ENCODE peak calls at places on chromosomes 6 and 20, in five cellular contexts. K is endodermal cell, N is A549, U is IMR-90, E is foreskin keratinocyte. O is an unnamed sample.
A peak's percentile ranks its signal among the peaks of the same experiment; 100 is the strongest.

GRCh38 chr6:155301867-155302266 is 12.4 kb downstream of the TFB1M start:
- DNase-seq in K (no peak), N (no peak), E (no peak), U (peak; percentile 55), O (peak; percentile 61)

GRCh38 chr20:5156670-5157448 is 30.1 kb downstream of the CDS2 start:
- DNase-seq in E (no peak), N (peak; percentile 27), K (no peak), U (peak; percentile 74), O (peak; percentile 36)

GRCh38 chr6:14721103-14721758 is 524.6 kb upstream of the JARID2 start:
- DNase-seq in N (peak; percentile 39), U (peak; percentile 49), E (no peak), K (peak; percentile 14), O (no peak)

GRCh38 chr6:50927816-50928215 is 109.1 kb downstream of the TFAP2B start:
- DNase-seq in E (peak; percentile 39), K (no peak), N (no peak), U (no peak), O (peak; percentile 72)

GRCh38 chr6:109478222-109478805 is 4.7 kb downstream of the ZBTB24 start:
- DNase-seq in U (no peak), N (no peak), K (no peak), E (no peak), O (no peak)

GRCh38 chr6:34524989-34525388 is 31.1 kb downstream of the SPDEF start:
- DNase-seq in N (no peak), K (no peak), U (no peak), E (no peak), O (no peak)

GRCh38 chr20:52539891-52540290 is 348.3 kb upstream of the ZFP64 start:
- DNase-seq in E (no peak), K (no peak), N (no peak), U (no peak), O (no peak)

GRCh38 chr20:9617940-9618339 is 103.5 kb downstream of the LAMP5 start:
- DNase-seq in E (no peak), U (peak; percentile 22), K (peak; percentile 67), N (peak; percentile 89), O (peak; percentile 61)

GRCh38 chr20:31845300-31845863 is at the start of gene FOXS1:
- DNase-seq in N (no peak), U (no peak), K (peak; percentile 83), E (no peak), O (peak; percentile 51)

GRCh38 chr6:31356946-31357466 is at the start of gene HLA-B:
- DNase-seq in N (peak; percentile 33), E (peak; percentile 59), U (peak; percentile 87), K (peak; percentile 82), O (peak; percentile 16)

GRCh38 chr20:24863356-24863755 is 85.7 kb upstream of the CST7 start:
- DNase-seq in N (no peak), E (no peak), U (peak; percentile 55), K (no peak), O (peak; percentile 3)

DNA sequence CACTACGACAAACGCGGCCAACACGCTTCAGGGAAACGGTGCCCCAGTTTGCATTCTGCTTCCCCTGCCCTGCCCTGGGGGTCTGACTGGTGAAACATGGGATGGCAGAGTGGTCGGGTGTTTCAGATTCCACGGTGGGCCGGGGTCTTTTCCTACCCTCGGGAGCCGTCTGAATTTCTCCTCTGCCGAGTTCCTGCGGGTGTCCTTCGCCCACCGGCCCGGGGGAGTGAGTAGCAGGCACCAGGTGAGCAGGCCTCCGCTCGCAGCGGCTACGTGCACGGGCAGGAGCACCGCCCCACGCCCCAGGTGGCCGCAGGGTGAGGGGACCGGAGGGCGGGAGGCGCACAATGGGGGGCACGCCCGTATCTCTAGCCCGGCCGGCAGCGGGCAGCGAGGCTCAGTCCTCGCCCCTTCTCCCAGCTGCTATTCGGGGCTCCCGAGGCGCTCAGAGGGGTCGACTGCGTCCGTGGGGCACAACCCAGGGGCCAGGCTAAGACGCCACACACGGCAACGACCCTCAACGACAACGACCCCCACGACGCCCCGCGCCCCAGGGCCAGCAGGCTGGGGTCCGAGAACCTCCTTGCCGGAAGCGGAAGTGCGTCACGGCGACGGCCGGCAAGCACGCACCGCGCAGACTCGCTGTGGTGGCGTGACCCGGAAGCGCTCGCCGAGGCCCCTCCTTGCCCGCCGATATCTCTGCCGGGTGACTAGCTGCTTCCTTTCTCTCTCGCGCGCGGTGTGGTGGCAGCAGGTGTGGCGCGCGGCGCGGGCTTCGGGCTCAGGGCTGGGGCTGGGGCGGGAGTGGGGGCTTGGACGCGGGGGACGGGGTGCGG is at the start of gene RPS21:
- DNase-seq in U (peak; percentile 89), E (no peak), N (peak; percentile 93), K (peak; percentile 96), O (peak; percentile 80)
- H3K27ac ChIP-seq in U (peak within 1 kb of the TSS; percentile 96), E (peak within 1 kb of the TSS; percentile 90), N (peak within 1 kb of the TSS; percentile 97), K (peak within 1 kb of the TSS; percentile 5), O (peak within 1 kb of the TSS; percentile 74)

DNA sequence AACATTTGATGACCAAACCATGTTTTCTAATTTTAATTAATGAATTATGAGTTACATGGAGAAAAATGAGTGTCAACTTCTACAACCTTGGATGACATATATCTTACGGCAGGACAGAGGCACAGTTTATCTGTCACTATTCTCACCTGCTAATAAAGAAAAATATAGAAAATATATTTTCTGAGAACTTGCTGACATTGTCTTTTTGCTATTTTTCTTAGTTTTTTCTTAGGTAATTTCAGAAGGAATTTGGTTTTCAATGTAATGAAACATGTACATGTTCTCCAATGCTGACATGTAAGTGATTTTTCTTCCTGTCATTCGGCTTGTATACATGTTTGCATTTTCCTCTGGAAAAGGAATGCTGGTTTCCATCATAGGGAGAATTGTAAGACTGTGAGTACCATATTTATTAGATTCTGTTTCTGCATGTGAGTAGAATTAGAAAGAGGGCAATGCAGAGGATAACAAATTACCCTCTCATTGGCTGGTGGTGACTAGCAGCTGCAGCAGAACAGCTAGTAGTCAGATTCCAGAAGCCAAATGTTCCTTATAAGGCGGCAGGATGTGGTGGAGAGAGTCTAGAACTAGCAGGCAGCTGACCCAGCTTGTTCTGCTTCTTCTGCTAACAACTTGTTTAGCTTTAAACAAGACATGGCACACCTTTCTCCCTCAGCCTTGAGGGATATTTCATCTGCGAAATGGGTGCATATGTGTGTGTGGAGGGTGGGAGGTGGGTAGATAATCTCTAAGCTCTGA is 132.8 kb upstream of the SPACA1 start:
- DNase-seq in K (no peak), E (peak; percentile 40), N (no peak), U (peak; percentile 12), O (peak; percentile 45)
- H3K27ac ChIP-seq in K (no peak overlapping the region), E (no peak overlapping the region), N (no peak overlapping the region), U (no peak overlapping the region), O (no peak overlapping the region)

GRCh38 chr20:1758765-1759164 is 101.2 kb upstream of the SIRPG start:
- DNase-seq in K (no peak), N (no peak), E (no peak), U (no peak), O (no peak)
- H3K27ac ChIP-seq in K (no peak overlapping the region), N (no peak overlapping the region), E (no peak overlapping the region), U (no peak overlapping the region), O (no peak overlapping the region)

GRCh38 chr20:37729452-37729851 is 35.6 kb downstream of the CTNNBL1 start:
- DNase-seq in U (no peak), K (no peak), E (no peak), N (no peak), O (no peak)
- H3K27ac ChIP-seq in U (no peak overlapping the region), K (no peak overlapping the region), E (no peak overlapping the region), N (no peak overlapping the region), O (no peak overlapping the region)

GRCh38 chr6:36979343-36979742 is 6.7 kb downstream of the MTCH1 start:
- DNase-seq in K (no peak), N (peak; percentile 25), U (peak; percentile 41), E (no peak), O (peak; percentile 29)

GRCh38 chr6:36980876-36981619 is 4.9 kb downstream of the MTCH1 start:
- DNase-seq in U (no peak), N (no peak), E (no peak), K (no peak), O (no peak)

GRCh38 chr6:36977470-36977941 is 8.5 kb downstream of the MTCH1 start:
- DNase-seq in U (no peak), K (peak; percentile 71), N (no peak), E (no peak), O (no peak)

GRCh38 chr6:36978687-36979086 is 7.3 kb downstream of the MTCH1 start:
- DNase-seq in E (no peak), K (no peak), N (no peak), U (no peak), O (no peak)

DNA sequence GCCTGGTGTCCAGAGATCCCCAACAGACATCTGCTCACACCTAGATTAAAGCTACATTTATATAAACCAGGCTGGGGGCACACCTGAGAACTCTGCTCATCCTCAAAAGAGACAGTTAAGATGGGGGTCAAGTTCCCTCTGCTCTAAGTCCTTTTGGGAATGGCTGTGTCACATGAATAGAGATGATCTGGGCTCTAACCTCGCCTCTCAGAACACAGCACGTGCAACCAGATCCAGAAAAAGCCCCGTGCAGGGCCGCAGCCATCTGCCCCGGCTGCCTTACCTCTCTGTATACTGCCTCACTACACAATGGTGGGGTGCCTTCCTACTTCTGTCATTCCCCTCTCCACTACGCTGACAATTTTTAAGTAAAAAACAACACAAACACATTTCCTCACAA is 5.9 kb downstream of the MTCH1 start:
- DNase-seq in N (no peak), K (no peak), U (no peak), E (no peak), O (no peak)
- H3K27ac ChIP-seq in N (no peak overlapping the region), K (no peak overlapping the region), U (no peak overlapping the region), E (no peak overlapping the region), O (no peak overlapping the region)

DNA sequence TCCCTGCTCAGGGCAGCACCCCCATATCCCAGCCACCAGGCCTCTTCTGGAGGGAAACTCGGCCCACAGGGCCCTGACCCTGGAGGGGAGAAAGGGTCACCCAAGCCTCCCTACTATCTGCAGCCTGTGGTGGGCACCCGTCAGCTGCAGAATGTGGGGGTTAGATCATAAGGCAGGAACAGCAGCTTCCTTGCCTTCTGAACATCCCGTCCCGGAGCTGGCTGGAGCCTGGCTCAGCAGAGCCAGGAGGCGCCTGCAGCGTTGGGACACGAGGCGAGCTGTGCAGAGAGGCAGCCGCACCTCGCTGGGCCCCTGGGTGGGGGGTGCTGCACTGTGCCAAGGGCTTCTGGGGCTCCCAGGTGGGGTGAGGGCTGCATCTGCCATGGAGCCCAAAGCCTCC is 63.9 kb upstream of the GATA5 start:
- DNase-seq in K (no peak), E (no peak), N (no peak), U (no peak), O (no peak)
- H3K27ac ChIP-seq in K (no peak overlapping the region), E (no peak overlapping the region), N (no peak overlapping the region), U (no peak overlapping the region), O (no peak overlapping the region)

GRCh38 chr6:138909975-138910374 is 78.1 kb downstream of the REPS1 start:
- DNase-seq in K (no peak), U (no peak), E (no peak), N (no peak), O (no peak)
- H3K27ac ChIP-seq in K (no peak overlapping the region), U (no peak overlapping the region), E (no peak overlapping the region), N (no peak overlapping the region), O (no peak overlapping the region)

O was measured in brain microvascular endothelial cell.